ENCODE peak calls at places on chromosomes 4 and X, in eight cellular contexts. P is thyroid gland, T is kidney, N is mesothelial cell of epicardium, F is cardiac fibroblast, A is testis, S is HCT116, B is thoracic aorta. K is an unnamed sample.

GRCh38 chr4:140078366-140078765 is 75.6 kb downstream of the MAML3 start:
- DNase-seq in P (no peak), T (no peak), N (no peak), F (peak), A (peak), S (no peak), B (no peak), K (no peak)

GRCh38 chr4:78629991-78630541 is 78.5 kb downstream of the ANXA3 start:
- DNase-seq in P (peak), T (no peak), N (no peak), F (no peak), A (peak), S (no peak), B (no peak), K (no peak)

GRCh38 chr4:3416821-3417221 is 24.9 kb upstream of the HGFAC start:
- DNase-seq in P (no peak), T (peak), N (no peak), F (no peak), A (no peak), S (no peak), B (no peak), K (no peak)

GRCh38 chr4:8383016-8383415 is 57.5 kb downstream of the ACOX3 start:
- DNase-seq in P (no peak), T (peak), N (no peak), F (no peak), A (no peak), S (no peak), B (no peak), K (no peak)

GRCh38 chrX:70479197-70479969 is 34.7 kb downstream of the DLG3 start:
- DNase-seq in P (no peak), T (no peak), N (no peak), F (peak), A (no peak), S (no peak), B (no peak), K (peak)

GRCh38 chrX:45164021-45164621 is 36.6 kb downstream of the DIPK2B start:
- DNase-seq in P (peak), T (no peak), N (no peak), F (peak), A (peak), S (no peak), B (no peak), K (no peak)

GRCh38 chrX:71616672-71617529 is 1.4 kb downstream of the CXCR3 start:
- DNase-seq in P (no peak), T (no peak), N (no peak), F (no peak), A (no peak), S (no peak), B (no peak), K (peak)

GRCh38 chrX:482192-482701 is 95.5 kb upstream of the PPP2R3B start:
- DNase-seq in P (no peak), T (peak), N (no peak), F (no peak), A (no peak), S (no peak), B (no peak), K (no peak)

GRCh38 chr4:8862800-8863758 is 8.6 kb downstream of the HMX1 start:
- DNase-seq in P (no peak), T (no peak), N (no peak), F (no peak), A (no peak), S (no peak), B (no peak), K (no peak)

GRCh38 chrX:68672581-68673318 is 25.3 kb downstream of the STARD8 start:
- DNase-seq in P (peak), T (no peak), N (no peak), F (peak), A (no peak), S (no peak), B (no peak), K (no peak)

GRCh38 chrX:72057331-72057730 is 74.4 kb downstream of the RTL5 start:
- DNase-seq in P (no peak), T (no peak), N (no peak), F (no peak), A (no peak), S (no peak), B (no peak), K (peak)

GRCh38 chrX:23871905-23872546 is 35.7 kb downstream of the APOO start:
- DNase-seq in P (no peak), T (no peak), N (no peak), F (no peak), A (no peak), S (no peak), B (no peak), K (peak)

GRCh38 chrX:74835566-74835965 is 89.7 kb downstream of the NEXMIF start:
- DNase-seq in P (no peak), T (no peak), N (no peak), F (no peak), A (peak), S (no peak), B (no peak), K (peak)

GRCh38 chr4:175070444-175070843 is 152.3 kb downstream of the ADAM29 start:
- DNase-seq in P (no peak), T (no peak), N (no peak), F (no peak), A (no peak), S (no peak), B (no peak), K (no peak)

GRCh38 chr4:185817403-185817818 is 5.4 kb upstream of the SORBS2 start:
- DNase-seq in P (peak), T (peak), N (no peak), F (no peak), A (no peak), S (no peak), B (no peak), K (no peak)

GRCh38 chr4:42412251-42412650 is 15.0 kb downstream of the SHISA3 start:
- DNase-seq in P (no peak), T (no peak), N (no peak), F (peak), A (no peak), S (no peak), B (no peak), K (no peak)

GRCh38 chr4:1033840-1034551 is 22.6 kb downstream of the FGFRL1 start:
- DNase-seq in P (peak), T (no peak), N (no peak), F (peak), A (peak), S (no peak), B (no peak), K (no peak)

GRCh38 chrX:13646154-13646549 is 6.8 kb upstream of the TCEANC start:
- DNase-seq in P (peak), T (no peak), N (peak), F (peak), A (peak), S (peak), B (no peak), K (peak)

GRCh38 chr4:135032670-135033069 is 831.1 kb upstream of the PABPC4L start:
- DNase-seq in P (no peak), T (no peak), N (no peak), F (no peak), A (no peak), S (no peak), B (no peak), K (no peak)

GRCh38 chrX:73262991-73263390 is 48.3 kb upstream of the NAP1L2 start:
- DNase-seq in P (no peak), T (no peak), N (no peak), F (no peak), A (no peak), S (peak), B (no peak), K (peak)
- TF ChIP-seq CTCF in P (no peak), T (no peak), N (no peak), F (no peak), A (no peak), S (peak), B (no peak), K (no peak)

GRCh38 chrX:94524867-94525266 is 850.9 kb downstream of the FAM133A start:
- DNase-seq in P (no peak), T (no peak), N (no peak), F (no peak), A (peak), S (no peak), B (no peak), K (peak)
- TF ChIP-seq CTCF in P (no peak), T (no peak), N (no peak), F (no peak), A (no peak), S (no peak), B (no peak), K (peak)

DNA sequence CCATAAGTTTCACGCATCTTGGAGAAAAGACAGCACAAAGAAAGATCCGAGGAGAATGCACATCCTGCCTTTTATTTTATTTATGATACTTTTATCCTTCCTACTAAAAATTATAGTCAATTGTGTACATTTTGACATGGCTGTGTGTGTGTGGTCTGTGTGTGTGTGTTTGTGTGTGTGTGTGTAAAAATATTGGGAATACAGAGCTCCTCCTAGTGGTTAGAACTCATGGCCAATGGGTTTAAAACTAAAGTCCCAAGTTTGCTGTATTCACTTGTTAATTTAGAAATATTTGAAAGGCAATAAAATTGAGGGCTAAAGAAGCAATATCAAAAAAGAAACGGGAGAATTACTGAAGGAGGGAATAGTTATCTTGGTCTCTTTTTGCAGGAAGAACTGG is 47.5 kb downstream of the NKX6-1 start:
- DNase-seq in P (no peak), T (no peak), N (no peak), F (peak), A (no peak), S (no peak), B (no peak), K (peak)
- TF ChIP-seq CTCF in P (peak), T (peak), N (no peak), F (peak), A (no peak), S (peak), B (no peak), K (peak)

GRCh38 chr4:38606587-38606905 is 57.5 kb upstream of the KLF3 start:
- DNase-seq in P (no peak), T (no peak), N (no peak), F (no peak), A (no peak), S (no peak), B (no peak), K (no peak)
- TF ChIP-seq CTCF in P (no peak), T (no peak), N (no peak), F (no peak), A (no peak), S (no peak), B (no peak), K (peak)

GRCh38 chr4:31674313-31674947 is 954.3 kb downstream of the PCDH7 start:
- DNase-seq in P (no peak), T (no peak), N (no peak), F (peak), A (peak), S (peak), B (no peak), K (peak)
- TF ChIP-seq CTCF in P (no peak), T (peak), N (peak), F (peak), A (peak), S (no peak), B (peak), K (peak)

GRCh38 chr4:15681372-15682339 is at the start of gene FAM200B:
- DNase-seq in P (peak), T (peak), N (peak), F (peak), A (peak), S (peak), B (peak), K (peak)
- TF ChIP-seq CTCF in P (no peak), T (no peak), N (no peak), F (peak), A (peak), S (no peak), B (peak), K (no peak)

DNA sequence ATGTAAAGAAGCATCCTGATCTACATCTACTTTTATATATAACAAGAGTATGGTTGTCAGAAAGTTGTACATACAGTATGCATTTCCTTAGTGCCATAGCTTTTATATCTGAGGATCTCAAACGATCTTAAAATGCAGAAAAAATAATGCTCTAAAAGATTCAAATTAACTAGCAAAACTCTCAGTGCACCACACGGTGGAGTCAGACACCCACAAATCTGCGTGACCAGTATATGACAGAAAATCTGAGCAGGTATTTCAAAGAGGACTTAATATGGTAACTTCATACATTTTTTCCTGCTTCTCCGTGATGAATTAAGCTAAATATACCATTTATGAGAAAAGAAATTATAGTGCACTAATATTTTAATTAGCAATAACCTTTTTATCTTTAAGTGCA is 803.0 kb downstream of the DMD start:
- DNase-seq in P (peak), T (no peak), N (no peak), F (no peak), A (no peak), S (no peak), B (no peak), K (peak)
- TF ChIP-seq CTCF in P (no peak), T (no peak), N (no peak), F (peak), A (no peak), S (no peak), B (no peak), K (no peak)

DNA sequence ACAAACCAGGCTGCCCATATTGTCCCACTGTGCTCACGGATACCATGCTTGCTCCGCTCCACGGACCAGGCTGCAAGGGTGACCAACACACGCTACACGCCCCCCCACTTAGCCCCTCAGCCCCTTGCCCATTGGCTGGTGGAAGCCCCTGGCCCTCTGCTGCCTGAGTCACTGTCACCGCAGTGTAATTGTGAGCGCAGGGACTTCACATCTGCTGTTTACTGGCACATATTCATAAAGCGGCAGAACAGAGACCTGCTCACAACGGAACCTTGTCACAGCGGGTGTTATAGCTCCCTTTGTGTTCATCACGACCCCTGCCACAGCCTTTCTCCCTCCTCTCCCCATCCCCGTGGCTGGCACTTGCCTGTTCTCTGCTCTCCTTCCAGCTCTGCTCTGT is 83.7 kb downstream of the PSAPL1 start:
- DNase-seq in P (no peak), T (no peak), N (no peak), F (no peak), A (no peak), S (no peak), B (no peak), K (no peak)
- TF ChIP-seq CTCF in P (no peak), T (no peak), N (no peak), F (no peak), A (no peak), S (no peak), B (no peak), K (no peak)

K was measured in NB4.